ENCODE peak calls at places on chromosome 2, in five cellular contexts. F is GM23338, O is stomach, A is endothelial cell of umbilical vein, N is upper lobe of left lung. Y is an unnamed sample. For H3K4me1, the result is how much of the 10 kb centered on the place peaks cover.

GRCh38 chr2:130928385-130928784 is 91.7 kb downstream of the ARHGEF4 start:
- DNase-seq in F (peak), O (no peak), A (no peak), N (no peak), Y (no peak)

GRCh38 chr2:230932556-230933511 is 7.8 kb upstream of the GPR55 start:
- DNase-seq in F (no peak), O (peak), A (no peak), N (peak), Y (peak)

GRCh38 chr2:88396209-88396608 is 56.3 kb downstream of the FOXI3 start:
- DNase-seq in F (no peak), O (no peak), A (no peak), N (no peak), Y (no peak)

GRCh38 chr2:182897137-182897536 is 30.7 kb upstream of the FRZB start:
- DNase-seq in F (no peak), O (no peak), A (no peak), N (no peak), Y (no peak)

GRCh38 chr2:235521844-235522243 is 28.0 kb downstream of the AGAP1 start:
- DNase-seq in F (no peak), O (no peak), A (no peak), N (no peak), Y (no peak)

GRCh38 chr2:38528008-38528442 is 74.7 kb downstream of the HNRNPLL start:
- DNase-seq in F (peak), O (no peak), A (peak), N (peak), Y (peak)

GRCh38 chr2:36698978-36699377 is 2.5 kb downstream of the VIT start:
- DNase-seq in F (no peak), O (no peak), A (no peak), N (no peak), Y (no peak)

GRCh38 chr2:69717902-69718301 is 24.0 kb upstream of the ANXA4 start:
- DNase-seq in F (peak), O (no peak), A (no peak), N (no peak), Y (no peak)

GRCh38 chr2:50769416-50769815 is 262.5 kb downstream of the NRXN1 start:
- DNase-seq in F (peak), O (no peak), A (no peak), N (no peak), Y (no peak)

GRCh38 chr2:66607152-66607551 is 172.2 kb downstream of the MEIS1 start:
- DNase-seq in F (no peak), O (no peak), A (no peak), N (no peak), Y (no peak)
- TF ChIP-seq CTCF in F (peak), O (no peak), A (no peak), N (no peak), Y (no peak)

DNA sequence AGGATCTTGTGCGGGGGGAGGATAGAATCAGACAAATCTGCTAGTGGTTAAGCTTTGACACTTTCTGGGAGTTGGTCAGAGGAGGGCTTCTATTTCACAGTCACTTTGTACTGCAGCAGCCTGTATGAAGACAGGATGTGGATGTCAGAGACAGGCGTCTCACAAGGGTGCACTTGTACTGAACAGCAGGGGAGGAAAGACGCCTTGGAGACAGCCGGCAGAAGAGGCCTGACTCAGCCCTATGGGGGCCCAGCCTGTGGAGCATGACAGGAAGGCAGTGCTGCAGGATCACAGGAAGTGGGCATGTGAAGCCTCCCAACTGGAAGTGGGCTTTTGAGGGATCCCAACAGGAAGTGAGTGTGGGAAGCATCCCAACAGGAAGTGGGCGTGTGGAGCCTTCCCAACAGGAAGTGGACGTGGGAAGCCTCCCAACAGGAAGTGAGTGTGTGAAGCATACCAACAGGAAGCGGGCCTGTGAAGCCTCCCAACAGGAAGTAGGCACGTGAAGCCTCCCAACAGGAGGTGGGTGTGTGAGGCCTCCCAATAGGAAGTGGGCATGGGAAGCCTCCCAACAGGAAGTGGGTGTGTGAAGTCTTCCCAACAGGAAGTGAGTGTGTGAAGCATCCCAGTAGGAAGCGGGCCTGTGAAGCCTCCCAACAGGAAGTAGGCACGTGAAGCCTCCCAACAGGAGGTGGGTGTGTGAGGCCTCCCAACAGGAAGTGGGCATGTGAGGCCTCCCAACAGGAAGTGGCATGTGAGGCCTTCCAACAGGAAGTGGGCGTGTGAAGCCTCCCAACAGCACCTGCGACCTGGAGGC is 212.3 kb downstream of the SNTG2 start:
- DNase-seq in F (no peak), O (no peak), A (no peak), N (no peak), Y (no peak)
- TF ChIP-seq POLR2AphosphoS5 in F (no peak), O (no peak), A (no peak), N (peak), Y (peak)

GRCh38 chr2:163655672-163656071 is 80.1 kb downstream of the FIGN start:
- DNase-seq in F (no peak), O (no peak), A (no peak), N (no peak), Y (no peak)

GRCh38 chr2:163659224-163659623 is 76.6 kb downstream of the FIGN start:
- DNase-seq in F (no peak), O (no peak), A (no peak), N (no peak), Y (no peak)

GRCh38 chr2:163656622-163657021 is 79.2 kb downstream of the FIGN start:
- DNase-seq in F (no peak), O (no peak), A (peak), N (no peak), Y (no peak)

GRCh38 chr2:163657257-163657656 is 78.6 kb downstream of the FIGN start:
- DNase-seq in F (no peak), O (no peak), A (no peak), N (no peak), Y (no peak)

DNA sequence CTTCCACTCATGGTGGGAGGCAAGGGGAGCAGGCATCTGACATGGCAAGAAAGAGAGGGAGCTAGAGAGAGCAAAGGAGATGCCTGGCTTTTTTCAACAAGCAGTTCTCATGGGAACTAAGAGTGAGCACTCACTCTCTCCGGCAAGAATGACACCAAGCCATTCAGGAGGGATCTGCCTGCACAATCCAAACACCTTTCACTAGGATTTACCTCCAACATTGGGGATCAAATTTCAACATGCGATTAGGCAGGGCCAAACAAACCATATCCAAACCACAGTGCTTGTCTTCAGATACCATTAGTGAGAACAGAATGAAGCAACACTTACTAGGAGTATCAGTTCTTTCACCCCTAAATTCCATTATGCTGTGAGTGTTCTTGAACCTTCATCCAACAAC is 77.3 kb downstream of the FIGN start:
- DNase-seq in F (peak), O (no peak), A (no peak), N (no peak), Y (no peak)
- H3K4me1 ChIP-seq in F (under half), O (under half), A (under half), N (under half), Y (under half)

DNA sequence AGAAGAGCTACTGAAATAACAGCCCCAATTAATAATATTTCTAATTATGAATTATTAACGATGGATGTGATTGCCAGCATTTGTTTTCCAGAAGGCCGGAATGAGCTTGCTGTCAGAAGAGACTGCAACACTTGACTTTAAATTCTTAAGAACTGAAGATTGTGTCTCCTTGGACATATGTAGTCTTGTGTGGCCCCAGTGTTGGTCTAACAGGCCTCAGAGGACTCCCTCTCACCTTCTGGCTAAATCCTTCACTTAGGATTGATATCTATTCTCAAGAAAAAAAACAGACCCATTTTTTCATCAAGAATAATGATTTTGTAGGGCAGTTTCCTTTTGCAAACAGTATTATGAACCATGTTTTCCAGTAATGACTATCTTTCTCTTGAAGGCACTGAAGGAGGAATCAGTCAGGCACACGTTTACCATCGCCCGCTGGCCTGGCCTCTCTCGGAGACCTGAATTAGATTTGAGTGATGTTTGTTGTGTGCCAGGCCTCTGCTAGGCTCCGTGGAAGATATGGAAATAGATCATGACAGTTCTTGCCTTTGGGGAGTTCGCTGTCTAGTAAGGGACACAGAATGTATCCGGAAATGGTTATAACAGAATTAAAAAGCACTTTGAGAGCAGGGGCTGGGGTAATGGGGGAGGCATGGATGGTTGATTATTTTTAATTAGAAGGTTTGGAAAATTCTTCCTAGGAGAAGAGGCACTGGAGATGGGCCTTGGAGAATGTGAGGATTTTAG is 258.0 kb downstream of the MYCN start:
- DNase-seq in F (no peak), O (no peak), A (no peak), N (no peak), Y (no peak)
- TF ChIP-seq CTCF in F (no peak), O (no peak), A (no peak), N (no peak), Y (no peak)

GRCh38 chr2:11071207-11071606 is 84.1 kb upstream of the SLC66A3 start:
- DNase-seq in F (peak), O (no peak), A (no peak), N (no peak), Y (no peak)
- TF ChIP-seq POLR2AphosphoS5 in F (no peak), O (no peak), A (no peak), N (no peak), Y (no peak)

DNA sequence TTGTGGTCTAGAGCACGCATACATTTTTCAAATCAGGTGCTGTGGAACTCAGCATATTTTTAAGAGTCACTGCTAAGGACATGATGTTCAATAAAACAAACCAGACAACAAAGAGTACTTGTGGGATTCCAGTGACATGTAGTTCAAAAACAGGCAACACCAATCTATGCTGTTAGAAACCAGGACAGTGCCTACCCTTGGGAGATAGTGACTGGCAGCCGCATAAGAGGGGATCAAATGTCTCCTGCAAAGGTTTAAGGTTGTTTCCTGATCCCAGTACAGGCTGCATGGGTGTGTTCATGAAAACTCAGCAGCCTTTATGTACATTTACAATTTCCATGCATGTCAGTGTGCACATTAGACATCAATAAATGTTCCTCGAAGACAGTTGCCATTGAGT is 183.9 kb downstream of the PID1 start:
- DNase-seq in F (no peak), O (no peak), A (no peak), N (no peak), Y (no peak)
- H3K4me1 ChIP-seq in F (under half), O (under half), A (under half), N (under half), Y (under half)

Y was measured in spleen.